ENCODE peak calls at places on chromosomes 16 and 17, in ten cellular contexts. One of them, this sample, is unnamed. For H3K9me3 and H3K27me3, the result is how much of the 10 kb centered on the place peaks cover.

GRCh38 chr16:69833791-69834282 is 71.7 kb downstream of the WWP2 start:
- DNase-seq in CD4-positive, alpha-beta T cell: no peak
- DNase-seq in neural progenitor cell: peak
- DNase-seq in psoas muscle: no peak
- DNase-seq in transverse colon: peak
- DNase-seq in endodermal cell: no peak
- DNase-seq in AG04450: no peak
- DNase-seq in ascending aorta: no peak
- DNase-seq in hepatocyte: peak
- DNase-seq in PC-3: no peak
- DNase-seq in this sample: peak

GRCh38 chr16:84120023-84120422 is 3.3 kb upstream of the MBTPS1 start:
- DNase-seq in CD4-positive, alpha-beta T cell: no peak
- DNase-seq in neural progenitor cell: no peak
- DNase-seq in psoas muscle: no peak
- DNase-seq in transverse colon: no peak
- DNase-seq in endodermal cell: no peak
- DNase-seq in AG04450: no peak
- DNase-seq in ascending aorta: no peak
- DNase-seq in hepatocyte: no peak
- DNase-seq in PC-3: no peak
- DNase-seq in this sample: no peak

GRCh38 chr17:31580331-31581021 is 189.0 kb downstream of the RAB11FIP4 start:
- DNase-seq in CD4-positive, alpha-beta T cell: no peak
- DNase-seq in neural progenitor cell: no peak
- DNase-seq in psoas muscle: peak
- DNase-seq in transverse colon: no peak
- DNase-seq in endodermal cell: no peak
- DNase-seq in AG04450: no peak
- DNase-seq in ascending aorta: peak
- DNase-seq in hepatocyte: no peak
- DNase-seq in PC-3: peak
- DNase-seq in this sample: no peak

GRCh38 chr17:67477687-67478086 is 100.6 kb downstream of the PITPNC1 start:
- DNase-seq in CD4-positive, alpha-beta T cell: peak
- DNase-seq in neural progenitor cell: no peak
- DNase-seq in psoas muscle: no peak
- DNase-seq in transverse colon: no peak
- DNase-seq in endodermal cell: peak
- DNase-seq in AG04450: no peak
- DNase-seq in ascending aorta: no peak
- DNase-seq in hepatocyte: no peak
- DNase-seq in PC-3: peak
- DNase-seq in this sample: no peak

GRCh38 chr17:58391302-58391984 is 25.9 kb downstream of the RNF43 start:
- DNase-seq in CD4-positive, alpha-beta T cell: no peak
- DNase-seq in neural progenitor cell: no peak
- DNase-seq in psoas muscle: no peak
- DNase-seq in transverse colon: peak
- DNase-seq in endodermal cell: no peak
- DNase-seq in AG04450: no peak
- DNase-seq in ascending aorta: no peak
- DNase-seq in hepatocyte: peak
- DNase-seq in PC-3: peak
- DNase-seq in this sample: peak

GRCh38 chr17:76570877-76571471 is 14.7 kb downstream of the ST6GALNAC2 start:
- DNase-seq in CD4-positive, alpha-beta T cell: no peak
- DNase-seq in neural progenitor cell: no peak
- DNase-seq in psoas muscle: no peak
- DNase-seq in transverse colon: no peak
- DNase-seq in endodermal cell: no peak
- DNase-seq in AG04450: no peak
- DNase-seq in ascending aorta: no peak
- DNase-seq in hepatocyte: no peak
- DNase-seq in PC-3: peak
- DNase-seq in this sample: no peak

GRCh38 chr16:3838600-3839401 is 41.7 kb downstream of the CREBBP start:
- DNase-seq in CD4-positive, alpha-beta T cell: no peak
- DNase-seq in neural progenitor cell: no peak
- DNase-seq in psoas muscle: no peak
- DNase-seq in transverse colon: no peak
- DNase-seq in endodermal cell: no peak
- DNase-seq in AG04450: no peak
- DNase-seq in ascending aorta: no peak
- DNase-seq in hepatocyte: no peak
- DNase-seq in PC-3: no peak
- DNase-seq in this sample: no peak

GRCh38 chr17:62627219-62627903 is at the start of gene MRC2:
- DNase-seq in CD4-positive, alpha-beta T cell: no peak
- DNase-seq in neural progenitor cell: peak
- DNase-seq in psoas muscle: peak
- DNase-seq in transverse colon: peak
- DNase-seq in endodermal cell: peak
- DNase-seq in AG04450: peak
- DNase-seq in ascending aorta: no peak
- DNase-seq in hepatocyte: peak
- DNase-seq in PC-3: peak
- DNase-seq in this sample: peak

GRCh38 chr17:81558115-81558468 is 5.9 kb upstream of the FAAP100 start:
- DNase-seq in CD4-positive, alpha-beta T cell: no peak
- DNase-seq in neural progenitor cell: no peak
- DNase-seq in psoas muscle: no peak
- DNase-seq in transverse colon: no peak
- DNase-seq in endodermal cell: no peak
- DNase-seq in AG04450: no peak
- DNase-seq in ascending aorta: no peak
- DNase-seq in hepatocyte: no peak
- DNase-seq in PC-3: no peak
- DNase-seq in this sample: no peak

GRCh38 chr17:60941028-60941427 is 263.4 kb downstream of the BCAS3 start:
- DNase-seq in CD4-positive, alpha-beta T cell: no peak
- DNase-seq in neural progenitor cell: no peak
- DNase-seq in psoas muscle: no peak
- DNase-seq in transverse colon: peak
- DNase-seq in endodermal cell: no peak
- DNase-seq in AG04450: peak
- DNase-seq in ascending aorta: peak
- DNase-seq in hepatocyte: peak
- DNase-seq in PC-3: no peak
- DNase-seq in this sample: peak

GRCh38 chr17:77382966-77383612 is 242.3 kb downstream of the SEC14L1 start:
- DNase-seq in CD4-positive, alpha-beta T cell: no peak
- DNase-seq in neural progenitor cell: no peak
- DNase-seq in psoas muscle: no peak
- DNase-seq in transverse colon: no peak
- DNase-seq in endodermal cell: no peak
- DNase-seq in AG04450: peak
- DNase-seq in ascending aorta: no peak
- DNase-seq in hepatocyte: no peak
- DNase-seq in PC-3: no peak
- DNase-seq in this sample: no peak

GRCh38 chr17:55286681-55287589 is 22.2 kb downstream of the HLF start:
- DNase-seq in CD4-positive, alpha-beta T cell: no peak
- DNase-seq in neural progenitor cell: no peak
- DNase-seq in psoas muscle: no peak
- DNase-seq in transverse colon: peak
- DNase-seq in endodermal cell: no peak
- DNase-seq in AG04450: no peak
- DNase-seq in ascending aorta: no peak
- DNase-seq in hepatocyte: no peak
- DNase-seq in PC-3: peak
- DNase-seq in this sample: no peak

GRCh38 chr16:75570351-75571104 is 4.3 kb downstream of the GABARAPL2 start:
- DNase-seq in CD4-positive, alpha-beta T cell: no peak
- DNase-seq in neural progenitor cell: no peak
- DNase-seq in psoas muscle: no peak
- DNase-seq in transverse colon: no peak
- DNase-seq in endodermal cell: no peak
- DNase-seq in AG04450: no peak
- DNase-seq in ascending aorta: no peak
- DNase-seq in hepatocyte: no peak
- DNase-seq in PC-3: no peak
- DNase-seq in this sample: no peak

GRCh38 chr16:11201498-11202259 is 54.3 kb downstream of the SOCS1 start:
- DNase-seq in CD4-positive, alpha-beta T cell: no peak
- DNase-seq in neural progenitor cell: peak
- DNase-seq in psoas muscle: no peak
- DNase-seq in transverse colon: no peak
- DNase-seq in endodermal cell: peak
- DNase-seq in AG04450: peak
- DNase-seq in ascending aorta: no peak
- DNase-seq in hepatocyte: peak
- DNase-seq in PC-3: peak
- DNase-seq in this sample: no peak

GRCh38 chr17:13647551-13647950 is 45.8 kb upstream of the HS3ST3A1 start:
- DNase-seq in CD4-positive, alpha-beta T cell: no peak
- DNase-seq in neural progenitor cell: no peak
- DNase-seq in psoas muscle: no peak
- DNase-seq in transverse colon: no peak
- DNase-seq in endodermal cell: no peak
- DNase-seq in AG04450: no peak
- DNase-seq in ascending aorta: no peak
- DNase-seq in hepatocyte: no peak
- DNase-seq in PC-3: no peak
- DNase-seq in this sample: no peak

GRCh38 chr17:13353590-13353989 is 248.1 kb downstream of the HS3ST3A1 start:
- DNase-seq in CD4-positive, alpha-beta T cell: no peak
- DNase-seq in neural progenitor cell: no peak
- DNase-seq in psoas muscle: no peak
- DNase-seq in transverse colon: no peak
- DNase-seq in endodermal cell: no peak
- DNase-seq in AG04450: no peak
- DNase-seq in ascending aorta: no peak
- DNase-seq in hepatocyte: peak
- DNase-seq in PC-3: no peak
- DNase-seq in this sample: no peak

GRCh38 chr17:81044428-81044763 is 9.4 kb downstream of the BAIAP2 start:
- DNase-seq in CD4-positive, alpha-beta T cell: no peak
- DNase-seq in neural progenitor cell: no peak
- DNase-seq in psoas muscle: no peak
- DNase-seq in transverse colon: no peak
- DNase-seq in endodermal cell: no peak
- DNase-seq in AG04450: no peak
- DNase-seq in ascending aorta: no peak
- DNase-seq in hepatocyte: no peak
- DNase-seq in PC-3: no peak
- DNase-seq in this sample: no peak

GRCh38 chr16:69105501-69106361 is at the start of gene HAS3:
- DNase-seq in CD4-positive, alpha-beta T cell: no peak
- DNase-seq in neural progenitor cell: peak
- DNase-seq in psoas muscle: peak
- DNase-seq in transverse colon: peak
- DNase-seq in endodermal cell: peak
- DNase-seq in AG04450: no peak
- DNase-seq in ascending aorta: no peak
- DNase-seq in hepatocyte: peak
- DNase-seq in PC-3: peak
- DNase-seq in this sample: peak

GRCh38 chr17:46002311-46002972 is 3.4 kb downstream of the STH start:
- DNase-seq in CD4-positive, alpha-beta T cell: peak
- DNase-seq in neural progenitor cell: peak
- DNase-seq in psoas muscle: peak
- DNase-seq in transverse colon: peak
- DNase-seq in endodermal cell: peak
- DNase-seq in AG04450: peak
- DNase-seq in ascending aorta: peak
- DNase-seq in hepatocyte: peak
- DNase-seq in PC-3: peak
- DNase-seq in this sample: peak

GRCh38 chr16:35450648-35451047 is 1991.2 kb downstream of the TP53TG3F start:
- DNase-seq in CD4-positive, alpha-beta T cell: no peak
- DNase-seq in neural progenitor cell: no peak
- DNase-seq in psoas muscle: no peak
- DNase-seq in transverse colon: no peak
- DNase-seq in endodermal cell: no peak
- DNase-seq in AG04450: no peak
- DNase-seq in ascending aorta: no peak
- DNase-seq in hepatocyte: no peak
- DNase-seq in PC-3: no peak
- DNase-seq in this sample: no peak
- H3K9me3 ChIP-seq in CD4-positive, alpha-beta T cell: under half
- H3K9me3 ChIP-seq in neural progenitor cell: under half
- H3K9me3 ChIP-seq in psoas muscle: under half
- H3K9me3 ChIP-seq in transverse colon: under half
- H3K9me3 ChIP-seq in endodermal cell: half or more
- H3K9me3 ChIP-seq in AG04450: under half
- H3K9me3 ChIP-seq in ascending aorta: under half
- H3K9me3 ChIP-seq in hepatocyte: under half
- H3K9me3 ChIP-seq in PC-3: under half
- H3K9me3 ChIP-seq in this sample: under half

GRCh38 chr17:27601975-27602302 is 29.0 kb upstream of the LGALS9 start:
- DNase-seq in CD4-positive, alpha-beta T cell: no peak
- DNase-seq in neural progenitor cell: no peak
- DNase-seq in psoas muscle: no peak
- DNase-seq in transverse colon: no peak
- DNase-seq in endodermal cell: no peak
- DNase-seq in AG04450: no peak
- DNase-seq in ascending aorta: no peak
- DNase-seq in hepatocyte: no peak
- DNase-seq in PC-3: no peak
- DNase-seq in this sample: no peak
- TF ChIP-seq CTCF in CD4-positive, alpha-beta T cell: no peak
- TF ChIP-seq CTCF in neural progenitor cell: no peak
- TF ChIP-seq CTCF in psoas muscle: no peak
- TF ChIP-seq CTCF in transverse colon: no peak
- TF ChIP-seq CTCF in endodermal cell: no peak
- TF ChIP-seq CTCF in AG04450: no peak
- TF ChIP-seq CTCF in ascending aorta: no peak
- TF ChIP-seq CTCF in hepatocyte: no peak
- TF ChIP-seq CTCF in PC-3: no peak
- TF ChIP-seq CTCF in this sample: no peak

GRCh38 chr17:29034510-29034909 is 8.4 kb upstream of the PIPOX start:
- DNase-seq in CD4-positive, alpha-beta T cell: no peak
- DNase-seq in neural progenitor cell: no peak
- DNase-seq in psoas muscle: no peak
- DNase-seq in transverse colon: no peak
- DNase-seq in endodermal cell: no peak
- DNase-seq in AG04450: no peak
- DNase-seq in ascending aorta: no peak
- DNase-seq in hepatocyte: no peak
- DNase-seq in PC-3: no peak
- DNase-seq in this sample: no peak
- H3K27me3 ChIP-seq in CD4-positive, alpha-beta T cell: under half
- H3K27me3 ChIP-seq in neural progenitor cell: under half
- H3K27me3 ChIP-seq in psoas muscle: under half
- H3K27me3 ChIP-seq in transverse colon: half or more
- H3K27me3 ChIP-seq in endodermal cell: under half
- H3K27me3 ChIP-seq in AG04450: half or more
- H3K27me3 ChIP-seq in ascending aorta: under half
- H3K27me3 ChIP-seq in hepatocyte: half or more
- H3K27me3 ChIP-seq in PC-3: half or more
- H3K27me3 ChIP-seq in this sample: under half

DNA sequence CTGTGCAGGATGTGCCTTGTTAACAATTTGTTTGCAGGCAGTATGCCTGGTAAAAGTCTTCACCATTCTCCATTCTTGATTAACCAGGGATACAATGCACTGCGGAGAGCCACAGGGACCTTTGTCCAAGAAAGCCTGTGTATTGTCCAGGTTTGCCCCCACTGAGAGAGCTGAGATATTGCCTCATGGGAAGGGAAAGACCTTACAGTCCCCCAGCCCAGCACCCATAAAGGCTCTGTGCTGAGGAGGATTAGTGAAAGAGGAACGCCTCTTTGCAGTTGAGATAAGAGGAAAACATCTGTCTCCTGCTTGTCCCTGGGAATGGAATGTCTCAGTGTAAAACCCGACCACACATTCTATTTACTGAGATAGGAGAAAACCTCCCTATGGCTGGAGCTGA is 2169.6 kb downstream of the TP53TG3F start:
- DNase-seq in CD4-positive, alpha-beta T cell: no peak
- DNase-seq in neural progenitor cell: no peak
- DNase-seq in psoas muscle: no peak
- DNase-seq in transverse colon: no peak
- DNase-seq in endodermal cell: no peak
- DNase-seq in AG04450: no peak
- DNase-seq in ascending aorta: no peak
- DNase-seq in hepatocyte: no peak
- DNase-seq in PC-3: no peak
- DNase-seq in this sample: no peak
- H3K9me3 ChIP-seq in CD4-positive, alpha-beta T cell: under half
- H3K9me3 ChIP-seq in neural progenitor cell: under half
- H3K9me3 ChIP-seq in psoas muscle: under half
- H3K9me3 ChIP-seq in transverse colon: under half
- H3K9me3 ChIP-seq in endodermal cell: half or more
- H3K9me3 ChIP-seq in AG04450: under half
- H3K9me3 ChIP-seq in ascending aorta: under half
- H3K9me3 ChIP-seq in hepatocyte: under half
- H3K9me3 ChIP-seq in PC-3: under half
- H3K9me3 ChIP-seq in this sample: under half